ENCODE peak calls at places on chromosomes 7 and 10, in four cellular contexts. C is foreskin fibroblast, M is kidney epithelial cell, T is HFF-Myc. I is an unnamed sample.

GRCh38 chr10:43259981-43260761 is 6.7 kb downstream of the RASGEF1A start:
- DNase-seq in T (no peak), M (no peak), C (no peak), I (no peak)

GRCh38 chr7:98251251-98251843 is 685 bp downstream of the TECPR1 start:
- DNase-seq in C (no peak), T (no peak), M (no peak), I (no peak)

GRCh38 chr7:30761214-30762156 is 9.6 kb downstream of the INMT start:
- DNase-seq in C (no peak), M (no peak), T (no peak), I (no peak)

GRCh38 chr10:62109532-62110293 is 158.9 kb downstream of the RTKN2 start:
- DNase-seq in C (no peak), M (no peak), T (no peak), I (no peak)

GRCh38 chr7:39754326-39755120 is 131.2 kb downstream of the RALA start:
- DNase-seq in T (no peak), M (peak; percentile 71), C (peak; percentile 34), I (no peak)

GRCh38 chr7:44311561-44312495 is 13.6 kb downstream of the CAMK2B start:
- DNase-seq in C (no peak), T (no peak), M (no peak), I (no peak)

GRCh38 chr10:84265378-84265777 is 20.5 kb downstream of the RGR start:
- DNase-seq in T (no peak), C (no peak), M (no peak), I (no peak)

GRCh38 chr7:28708033-28708451 is 250.1 kb downstream of the TRIL start:
- DNase-seq in C (peak; percentile 69), T (no peak), M (no peak), I (no peak)

GRCh38 chr7:155770186-155770585 is 42.1 kb downstream of the SHH start:
- DNase-seq in M (no peak), T (no peak), C (no peak), I (no peak)

GRCh38 chr10:122234416-122234815 is 36.7 kb upstream of the BTBD16 start:
- DNase-seq in C (peak; percentile 19), M (no peak), T (no peak), I (no peak)

GRCh38 chr10:78905015-78905939 is 163.5 kb upstream of the ZMIZ1 start:
- DNase-seq in M (no peak), T (no peak), C (no peak), I (no peak)

GRCh38 chr7:25805027-25805687 is 346.8 kb upstream of the NFE2L3 start:
- DNase-seq in M (no peak), C (no peak), T (no peak), I (no peak)

GRCh38 chr7:121741896-121742295 is 131.1 kb upstream of the PTPRZ1 start:
- DNase-seq in M (no peak), T (no peak), C (no peak), I (no peak)

GRCh38 chr10:58641708-58642107 is 129.0 kb downstream of the BICC1 start:
- DNase-seq in T (no peak), C (peak; percentile 70), M (no peak), I (no peak)

GRCh38 chr10:61608255-61609040 is 54.3 kb upstream of the CABCOCO1 start:
- DNase-seq in M (no peak), C (no peak), T (no peak), I (no peak)

GRCh38 chr7:148142660-148143248 is 447.8 kb upstream of the C7orf33 start:
- DNase-seq in M (no peak), C (peak; percentile 0), T (no peak), I (no peak)

GRCh38 chr10:37707829-37708578 is 149.4 kb downstream of the ZNF248 start:
- DNase-seq in T (no peak), M (no peak), C (no peak), I (no peak)

GRCh38 chr7:107502154-107502553 is 32.3 kb downstream of the GPR22 start:
- DNase-seq in C (no peak), M (no peak), T (no peak), I (no peak)

GRCh38 chr7:122887198-122887597 is 938 bp upstream of the CADPS2 start:
- DNase-seq in T (no peak), M (peak; percentile 49), C (peak; percentile 35), I (no peak)

GRCh38 chr10:82190432-82191260 is 315.7 kb downstream of the NRG3 start:
- DNase-seq in T (no peak), M (no peak), C (no peak), I (no peak)

GRCh38 chr10:99560277-99561126 is 27.8 kb downstream of the NKX2-3 start:
- DNase-seq in T (peak; percentile 19), C (peak; percentile 19), M (no peak), I (no peak)

GRCh38 chr7:139121-139520 is 53.2 kb upstream of the FAM20C start:
- DNase-seq in M (no peak), T (no peak), C (no peak), I (no peak)

GRCh38 chr10:74213571-74214162 is 62.6 kb downstream of the ADK start:
- DNase-seq in M (no peak), T (no peak), C (peak; percentile 27), I (no peak)

GRCh38 chr7:128104109-128104742 is 73.0 kb upstream of the LRRC4 start:
- DNase-seq in T (no peak), C (no peak), M (no peak), I (no peak)

GRCh38 chr7:85710960-85711359 is 524.1 kb upstream of the SEMA3D start:
- DNase-seq in M (no peak), T (no peak), C (no peak), I (no peak)

GRCh38 chr7:15678646-15679045 is 7.8 kb downstream of the MEOX2 start:
- DNase-seq in T (no peak), C (no peak), M (no peak), I (no peak)

GRCh38 chr7:108331971-108332370 is 124.3 kb downstream of the NRCAM start:
- DNase-seq in M (no peak), C (no peak), T (no peak), I (no peak)

GRCh38 chr7:137953043-137953691 is 48.7 kb downstream of the CREB3L2 start:
- DNase-seq in T (no peak), C (peak; percentile 55), M (peak; percentile 78), I (no peak)

GRCh38 chr7:79461660-79462059 is 8.2 kb upstream of the MAGI2 start:
- DNase-seq in C (peak; percentile 59), M (peak; percentile 60), T (no peak), I (peak; percentile 41)

GRCh38 chr10:70785190-70785589 is at the start of gene TBATA:
- DNase-seq in T (no peak), C (no peak), M (no peak), I (no peak)

DNA sequence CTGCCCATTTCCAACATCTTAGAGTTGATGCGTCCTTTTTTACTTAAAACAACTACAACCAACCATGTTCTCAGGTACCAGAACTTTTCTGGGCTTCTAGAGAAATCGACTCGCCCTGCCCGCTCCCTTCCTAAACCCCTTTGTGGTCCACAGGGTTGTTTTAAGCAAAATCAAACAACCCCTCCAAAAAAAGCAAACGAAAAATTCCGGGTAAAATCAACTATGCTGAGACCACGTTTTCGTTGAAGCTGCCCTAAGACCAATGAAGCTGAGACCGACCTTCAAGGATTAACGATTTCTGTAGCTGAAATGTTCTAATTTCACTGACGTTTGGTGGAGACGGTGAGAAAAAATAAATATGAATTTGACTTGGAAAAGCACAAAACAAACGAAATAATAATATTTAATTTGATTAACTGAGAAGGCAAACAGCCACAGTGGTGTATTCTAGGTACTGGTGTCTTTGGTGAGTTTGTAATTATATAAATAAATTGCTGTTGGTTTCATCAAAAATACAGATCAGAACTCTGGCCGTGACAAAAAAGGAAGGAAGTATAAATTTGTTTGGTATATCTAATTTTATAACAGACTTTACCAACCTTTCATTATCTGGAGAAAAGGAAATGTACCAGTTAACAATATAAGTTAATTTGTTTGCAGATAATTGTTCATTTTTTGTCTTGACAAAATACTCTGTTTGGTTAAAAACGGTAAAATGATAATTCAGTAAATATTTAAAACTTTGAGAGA is 4.7 kb upstream of the IGF2BP3 start:
- DNase-seq in C (no peak), T (no peak), M (no peak), I (no peak)
- H3K4me3 ChIP-seq in C (peak overlapping the region; percentile 58), T (peak overlapping the region; percentile 60), M (peak overlapping the region; percentile 74), I (peak overlapping the region; percentile 87)

DNA sequence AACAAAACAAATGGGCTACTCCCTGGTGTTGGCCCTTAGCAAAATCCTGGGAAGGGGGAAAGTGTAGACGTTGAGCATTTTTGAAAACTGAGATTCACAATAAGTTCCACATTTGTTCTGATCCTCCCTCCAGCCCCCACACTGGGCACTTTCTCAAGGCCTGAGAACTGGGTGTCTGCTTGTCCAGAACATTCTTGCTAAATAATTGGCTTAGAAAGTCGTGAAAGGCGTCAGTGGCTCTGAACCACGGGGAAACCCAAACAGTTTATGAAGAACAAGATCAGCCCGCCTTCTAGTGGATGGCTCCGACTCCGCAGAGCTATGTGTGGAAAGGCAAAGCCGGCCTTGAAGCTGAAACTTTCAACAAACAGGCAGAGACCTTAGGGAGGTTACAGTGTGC is 370.1 kb downstream of the PRPF18 start:
- DNase-seq in M (no peak), C (peak; percentile 80), T (no peak), I (no peak)
- TF ChIP-seq CTCF in M (no peak), C (peak; percentile 62), T (peak; percentile 20), I (peak; percentile 49)

GRCh38 chr10:101285519-101286070 is 56.3 kb upstream of the LBX1 start:
- DNase-seq in C (no peak), T (no peak), M (no peak), I (no peak)

GRCh38 chr10:101283762-101284161 is 54.5 kb upstream of the LBX1 start:
- DNase-seq in T (no peak), C (no peak), M (no peak), I (no peak)

GRCh38 chr10:101286248-101287046 is 57.2 kb upstream of the LBX1 start:
- DNase-seq in T (no peak), C (no peak), M (no peak), I (no peak)

GRCh38 chr10:101284171-101285092 is 55.2 kb upstream of the LBX1 start:
- DNase-seq in M (no peak), C (no peak), T (no peak), I (no peak)

DNA sequence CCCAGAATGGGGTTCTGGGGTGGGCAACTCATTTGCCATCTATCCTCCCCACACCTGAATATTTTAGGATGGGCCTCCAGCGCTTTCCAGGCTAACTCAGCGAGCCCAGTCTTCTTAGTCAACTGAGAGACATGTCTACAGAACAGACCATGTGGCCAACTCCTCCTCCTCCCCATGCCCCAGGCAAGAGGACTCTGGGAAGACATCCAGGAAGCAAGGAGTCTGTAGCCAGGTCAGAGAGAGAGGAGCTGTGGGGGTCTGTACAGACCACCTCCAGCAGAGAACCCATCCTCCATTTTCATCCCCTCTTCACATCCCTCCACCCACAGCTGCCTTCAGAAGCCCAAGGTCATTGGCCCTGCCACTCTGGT is 55.8 kb upstream of the LBX1 start:
- DNase-seq in T (no peak), C (no peak), M (no peak), I (no peak)
- H3K4me3 ChIP-seq in T (no peak overlapping the region), C (no peak overlapping the region), M (no peak overlapping the region), I (no peak overlapping the region)

GRCh38 chr10:23530079-23530478 is 91.2 kb downstream of the OTUD1 start:
- DNase-seq in T (no peak), M (no peak), C (no peak), I (no peak)
- TF ChIP-seq CTCF in T (no peak), M (peak; percentile 12), C (peak; percentile 20), I (peak; percentile 24)